ENCODE peak calls at places on chromosomes 11 and 22, in nine cellular contexts. One of them, this sample, is unnamed.

GRCh38 chr22:29307658-29308147 is 1.3 kb downstream of the GAS2L1 start:
- DNase-seq in CD8-positive, alpha-beta memory T cell: no peak
- DNase-seq in stomach: no peak
- DNase-seq in IMR-90: no peak
- DNase-seq in mesenchymal stem cell: no peak
- DNase-seq in CD4-positive, alpha-beta memory T cell: no peak
- DNase-seq in spleen: no peak
- DNase-seq in HCT116: no peak
- DNase-seq in tibial nerve: no peak
- DNase-seq in this sample: no peak

GRCh38 chr11:110087820-110088534 is 5.2 kb upstream of the ZC3H12C start:
- DNase-seq in CD8-positive, alpha-beta memory T cell: no peak
- DNase-seq in tibial nerve: no peak
- DNase-seq in mesenchymal stem cell: peak; percentile 76
- DNase-seq in IMR-90: peak; percentile 79
- DNase-seq in HCT116: no peak
- DNase-seq in spleen: no peak
- DNase-seq in CD4-positive, alpha-beta memory T cell: no peak
- DNase-seq in stomach: no peak
- DNase-seq in this sample: no peak

GRCh38 chr11:2512431-2513407 is 67.9 kb downstream of the KCNQ1 start:
- DNase-seq in HCT116: no peak
- DNase-seq in stomach: peak; percentile 23
- DNase-seq in mesenchymal stem cell: no peak
- DNase-seq in IMR-90: no peak
- DNase-seq in spleen: peak; percentile 69
- DNase-seq in CD4-positive, alpha-beta memory T cell: no peak
- DNase-seq in tibial nerve: no peak
- DNase-seq in CD8-positive, alpha-beta memory T cell: no peak
- DNase-seq in this sample: no peak

GRCh38 chr11:121929581-121929980 is 186.4 kb downstream of the BLID start:
- DNase-seq in HCT116: no peak
- DNase-seq in tibial nerve: peak; percentile 38
- DNase-seq in IMR-90: peak; percentile 38
- DNase-seq in stomach: no peak
- DNase-seq in CD4-positive, alpha-beta memory T cell: no peak
- DNase-seq in mesenchymal stem cell: peak; percentile 26
- DNase-seq in spleen: no peak
- DNase-seq in CD8-positive, alpha-beta memory T cell: no peak
- DNase-seq in this sample: no peak

GRCh38 chr22:24315367-24315781 is 44.7 kb downstream of the SPECC1L start:
- DNase-seq in mesenchymal stem cell: peak; percentile 60
- DNase-seq in HCT116: no peak
- DNase-seq in CD8-positive, alpha-beta memory T cell: no peak
- DNase-seq in spleen: no peak
- DNase-seq in IMR-90: peak; percentile 89
- DNase-seq in CD4-positive, alpha-beta memory T cell: no peak
- DNase-seq in stomach: no peak
- DNase-seq in tibial nerve: no peak
- DNase-seq in this sample: no peak

GRCh38 chr22:25656724-25657123 is 85.3 kb upstream of the MYO18B start:
- DNase-seq in spleen: no peak
- DNase-seq in IMR-90: no peak
- DNase-seq in tibial nerve: no peak
- DNase-seq in stomach: no peak
- DNase-seq in CD8-positive, alpha-beta memory T cell: no peak
- DNase-seq in HCT116: no peak
- DNase-seq in CD4-positive, alpha-beta memory T cell: no peak
- DNase-seq in mesenchymal stem cell: no peak
- DNase-seq in this sample: no peak

GRCh38 chr22:48627203-48627602 is 1200.5 kb downstream of the BRD1 start:
- DNase-seq in mesenchymal stem cell: no peak
- DNase-seq in stomach: no peak
- DNase-seq in tibial nerve: no peak
- DNase-seq in CD8-positive, alpha-beta memory T cell: no peak
- DNase-seq in IMR-90: no peak
- DNase-seq in CD4-positive, alpha-beta memory T cell: no peak
- DNase-seq in HCT116: no peak
- DNase-seq in spleen: no peak
- DNase-seq in this sample: no peak

GRCh38 chr11:62880231-62880802 is 379 bp upstream of the SLC3A2 start:
- DNase-seq in CD4-positive, alpha-beta memory T cell: no peak
- DNase-seq in HCT116: no peak
- DNase-seq in spleen: peak; percentile 87
- DNase-seq in stomach: no peak
- DNase-seq in mesenchymal stem cell: peak; percentile 68
- DNase-seq in tibial nerve: no peak
- DNase-seq in CD8-positive, alpha-beta memory T cell: peak; percentile 14
- DNase-seq in IMR-90: peak; percentile 88
- DNase-seq in this sample: no peak

GRCh38 chr22:20953668-20954500 is 13.2 kb upstream of the AIFM3 start:
- DNase-seq in IMR-90: peak; percentile 47
- DNase-seq in mesenchymal stem cell: peak; percentile 32
- DNase-seq in CD4-positive, alpha-beta memory T cell: no peak
- DNase-seq in CD8-positive, alpha-beta memory T cell: no peak
- DNase-seq in spleen: no peak
- DNase-seq in tibial nerve: peak; percentile 27
- DNase-seq in stomach: no peak
- DNase-seq in HCT116: no peak
- DNase-seq in this sample: no peak

GRCh38 chr11:9280655-9281301 is 15.6 kb upstream of the DENND5A start:
- DNase-seq in mesenchymal stem cell: peak; percentile 79
- DNase-seq in tibial nerve: no peak
- DNase-seq in stomach: peak; percentile 57
- DNase-seq in HCT116: no peak
- DNase-seq in CD4-positive, alpha-beta memory T cell: peak; percentile 73
- DNase-seq in IMR-90: peak; percentile 81
- DNase-seq in CD8-positive, alpha-beta memory T cell: peak; percentile 75
- DNase-seq in spleen: no peak
- DNase-seq in this sample: no peak

GRCh38 chr22:17744430-17744829 is 29.8 kb downstream of the BID start:
- DNase-seq in mesenchymal stem cell: no peak
- DNase-seq in IMR-90: no peak
- DNase-seq in tibial nerve: no peak
- DNase-seq in spleen: peak; percentile 49
- DNase-seq in CD4-positive, alpha-beta memory T cell: no peak
- DNase-seq in HCT116: no peak
- DNase-seq in stomach: peak; percentile 47
- DNase-seq in CD8-positive, alpha-beta memory T cell: no peak
- DNase-seq in this sample: no peak

GRCh38 chr11:16157327-16157726 is 199.0 kb downstream of the SOX6 start:
- DNase-seq in stomach: no peak
- DNase-seq in CD8-positive, alpha-beta memory T cell: no peak
- DNase-seq in CD4-positive, alpha-beta memory T cell: no peak
- DNase-seq in tibial nerve: no peak
- DNase-seq in spleen: no peak
- DNase-seq in HCT116: no peak
- DNase-seq in mesenchymal stem cell: no peak
- DNase-seq in IMR-90: no peak
- DNase-seq in this sample: no peak

GRCh38 chr22:19909350-19910179 is 32.0 kb upstream of the COMT start:
- DNase-seq in CD4-positive, alpha-beta memory T cell: peak; percentile 73
- DNase-seq in tibial nerve: peak; percentile 98
- DNase-seq in HCT116: peak; percentile 51
- DNase-seq in mesenchymal stem cell: peak; percentile 76
- DNase-seq in spleen: peak; percentile 93
- DNase-seq in IMR-90: peak; percentile 73
- DNase-seq in stomach: peak; percentile 89
- DNase-seq in CD8-positive, alpha-beta memory T cell: peak; percentile 78
- DNase-seq in this sample: peak; percentile 69

GRCh38 chr11:122108192-122108799 is 7.7 kb downstream of the BLID start:
- DNase-seq in HCT116: peak; percentile 57
- DNase-seq in stomach: no peak
- DNase-seq in spleen: no peak
- DNase-seq in tibial nerve: peak; percentile 52
- DNase-seq in mesenchymal stem cell: peak; percentile 59
- DNase-seq in IMR-90: peak; percentile 70
- DNase-seq in CD8-positive, alpha-beta memory T cell: no peak
- DNase-seq in CD4-positive, alpha-beta memory T cell: no peak
- DNase-seq in this sample: no peak

GRCh38 chr22:49301398-49302149 is 526.1 kb downstream of the BRD1 start:
- DNase-seq in tibial nerve: no peak
- DNase-seq in CD4-positive, alpha-beta memory T cell: no peak
- DNase-seq in mesenchymal stem cell: no peak
- DNase-seq in spleen: peak; percentile 67
- DNase-seq in CD8-positive, alpha-beta memory T cell: no peak
- DNase-seq in stomach: peak; percentile 20
- DNase-seq in HCT116: no peak
- DNase-seq in IMR-90: no peak
- DNase-seq in this sample: no peak

GRCh38 chr11:67344264-67344663 is 9.1 kb downstream of the POLD4 start:
- DNase-seq in IMR-90: no peak
- DNase-seq in stomach: no peak
- DNase-seq in spleen: no peak
- DNase-seq in tibial nerve: no peak
- DNase-seq in CD8-positive, alpha-beta memory T cell: peak; percentile 32
- DNase-seq in CD4-positive, alpha-beta memory T cell: no peak
- DNase-seq in HCT116: no peak
- DNase-seq in mesenchymal stem cell: no peak
- DNase-seq in this sample: no peak

GRCh38 chr11:67345949-67346819 is 7.2 kb downstream of the POLD4 start:
- DNase-seq in tibial nerve: no peak
- DNase-seq in mesenchymal stem cell: peak; percentile 61
- DNase-seq in HCT116: peak; percentile 54
- DNase-seq in CD8-positive, alpha-beta memory T cell: peak; percentile 43
- DNase-seq in IMR-90: peak; percentile 58
- DNase-seq in stomach: peak; percentile 68
- DNase-seq in spleen: no peak
- DNase-seq in CD4-positive, alpha-beta memory T cell: peak; percentile 41
- DNase-seq in this sample: no peak

GRCh38 chr11:67349036-67349435 is 4.3 kb downstream of the POLD4 start:
- DNase-seq in HCT116: no peak
- DNase-seq in mesenchymal stem cell: no peak
- DNase-seq in CD8-positive, alpha-beta memory T cell: no peak
- DNase-seq in IMR-90: no peak
- DNase-seq in CD4-positive, alpha-beta memory T cell: no peak
- DNase-seq in tibial nerve: no peak
- DNase-seq in stomach: no peak
- DNase-seq in spleen: no peak
- DNase-seq in this sample: no peak

GRCh38 chr11:67347964-67348749 is 5.2 kb downstream of the POLD4 start:
- DNase-seq in stomach: no peak
- DNase-seq in mesenchymal stem cell: no peak
- DNase-seq in spleen: no peak
- DNase-seq in IMR-90: peak; percentile 73
- DNase-seq in tibial nerve: no peak
- DNase-seq in CD8-positive, alpha-beta memory T cell: no peak
- DNase-seq in HCT116: no peak
- DNase-seq in CD4-positive, alpha-beta memory T cell: no peak
- DNase-seq in this sample: no peak

GRCh38 chr11:67345247-67345948 is 7.9 kb downstream of the POLD4 start:
- DNase-seq in mesenchymal stem cell: no peak
- DNase-seq in CD4-positive, alpha-beta memory T cell: no peak
- DNase-seq in stomach: no peak
- DNase-seq in tibial nerve: no peak
- DNase-seq in IMR-90: no peak
- DNase-seq in HCT116: no peak
- DNase-seq in spleen: no peak
- DNase-seq in CD8-positive, alpha-beta memory T cell: peak; percentile 23
- DNase-seq in this sample: no peak
- H3K9me3 ChIP-seq in mesenchymal stem cell: no peaks in the 10 kb centered on the region
- H3K9me3 ChIP-seq in CD4-positive, alpha-beta memory T cell: no peaks in the 10 kb centered on the region
- H3K9me3 ChIP-seq in stomach: no peaks in the 10 kb centered on the region
- H3K9me3 ChIP-seq in tibial nerve: peaks cover 5% of the 10 kb centered on the region
- H3K9me3 ChIP-seq in IMR-90: peaks cover 2% of the 10 kb centered on the region
- H3K9me3 ChIP-seq in HCT116: no peaks in the 10 kb centered on the region
- H3K9me3 ChIP-seq in spleen: no peaks in the 10 kb centered on the region
- H3K9me3 ChIP-seq in CD8-positive, alpha-beta memory T cell: no peaks in the 10 kb centered on the region
- H3K9me3 ChIP-seq in this sample: no peaks in the 10 kb centered on the region

DNA sequence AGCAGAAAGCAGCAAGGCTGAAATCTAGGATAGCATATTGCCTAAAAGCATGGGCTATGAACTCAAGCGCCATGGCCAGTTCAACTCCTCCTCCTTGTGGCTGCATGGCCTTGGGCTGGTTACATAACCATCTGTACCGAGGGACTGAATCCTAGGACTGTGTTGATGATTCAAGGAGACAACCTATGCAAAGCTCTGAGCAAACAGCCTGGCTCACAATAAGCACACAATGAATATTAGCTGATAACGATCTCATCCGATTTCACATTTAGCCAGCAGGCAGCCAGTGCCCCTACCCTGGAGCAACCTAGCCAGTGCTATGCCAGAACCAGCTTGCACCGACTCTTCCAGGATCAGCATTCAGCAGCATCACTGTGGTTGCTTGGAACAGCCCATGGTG is 698.4 kb downstream of the TBC1D22A start:
- DNase-seq in CD4-positive, alpha-beta memory T cell: no peak
- DNase-seq in tibial nerve: no peak
- DNase-seq in stomach: no peak
- DNase-seq in HCT116: no peak
- DNase-seq in CD8-positive, alpha-beta memory T cell: no peak
- DNase-seq in spleen: no peak
- DNase-seq in IMR-90: no peak
- DNase-seq in mesenchymal stem cell: no peak
- DNase-seq in this sample: no peak
- H3K9me3 ChIP-seq in CD4-positive, alpha-beta memory T cell: no peaks in the 10 kb centered on the region
- H3K9me3 ChIP-seq in tibial nerve: peaks cover 7% of the 10 kb centered on the region
- H3K9me3 ChIP-seq in stomach: no peaks in the 10 kb centered on the region
- H3K9me3 ChIP-seq in HCT116: no peaks in the 10 kb centered on the region
- H3K9me3 ChIP-seq in CD8-positive, alpha-beta memory T cell: no peaks in the 10 kb centered on the region
- H3K9me3 ChIP-seq in spleen: peaks cover 8% of the 10 kb centered on the region
- H3K9me3 ChIP-seq in IMR-90: peaks cover 52% of the 10 kb centered on the region
- H3K9me3 ChIP-seq in mesenchymal stem cell: peaks cover 18% of the 10 kb centered on the region
- H3K9me3 ChIP-seq in this sample: no peaks in the 10 kb centered on the region

GRCh38 chr11:104853276-104853675 is 45.0 kb downstream of the CASP12 start:
- DNase-seq in CD4-positive, alpha-beta memory T cell: no peak
- DNase-seq in HCT116: no peak
- DNase-seq in IMR-90: no peak
- DNase-seq in tibial nerve: no peak
- DNase-seq in stomach: no peak
- DNase-seq in CD8-positive, alpha-beta memory T cell: no peak
- DNase-seq in mesenchymal stem cell: no peak
- DNase-seq in spleen: no peak
- DNase-seq in this sample: no peak

GRCh38 chr11:104852811-104853210 is 45.4 kb downstream of the CASP12 start:
- DNase-seq in CD8-positive, alpha-beta memory T cell: no peak
- DNase-seq in stomach: no peak
- DNase-seq in mesenchymal stem cell: no peak
- DNase-seq in CD4-positive, alpha-beta memory T cell: no peak
- DNase-seq in spleen: no peak
- DNase-seq in HCT116: no peak
- DNase-seq in tibial nerve: no peak
- DNase-seq in IMR-90: peak; percentile 14
- DNase-seq in this sample: no peak

GRCh38 chr11:104858882-104859735 is 39.2 kb downstream of the CASP12 start:
- DNase-seq in CD8-positive, alpha-beta memory T cell: peak; percentile 13
- DNase-seq in HCT116: no peak
- DNase-seq in IMR-90: no peak
- DNase-seq in mesenchymal stem cell: peak; percentile 7
- DNase-seq in stomach: no peak
- DNase-seq in CD4-positive, alpha-beta memory T cell: peak; percentile 29
- DNase-seq in spleen: peak; percentile 73
- DNase-seq in tibial nerve: no peak
- DNase-seq in this sample: no peak

GRCh38 chr11:104856607-104857006 is 41.7 kb downstream of the CASP12 start:
- DNase-seq in mesenchymal stem cell: no peak
- DNase-seq in CD8-positive, alpha-beta memory T cell: no peak
- DNase-seq in stomach: no peak
- DNase-seq in tibial nerve: no peak
- DNase-seq in IMR-90: no peak
- DNase-seq in spleen: no peak
- DNase-seq in CD4-positive, alpha-beta memory T cell: no peak
- DNase-seq in HCT116: no peak
- DNase-seq in this sample: no peak
- H3K9me3 ChIP-seq in mesenchymal stem cell: no peaks in the 10 kb centered on the region
- H3K9me3 ChIP-seq in CD8-positive, alpha-beta memory T cell: no peaks in the 10 kb centered on the region
- H3K9me3 ChIP-seq in stomach: no peaks in the 10 kb centered on the region
- H3K9me3 ChIP-seq in tibial nerve: no peaks in the 10 kb centered on the region
- H3K9me3 ChIP-seq in IMR-90: no peaks in the 10 kb centered on the region
- H3K9me3 ChIP-seq in spleen: no peaks in the 10 kb centered on the region
- H3K9me3 ChIP-seq in CD4-positive, alpha-beta memory T cell: no peaks in the 10 kb centered on the region
- H3K9me3 ChIP-seq in HCT116: no peaks in the 10 kb centered on the region
- H3K9me3 ChIP-seq in this sample: no peaks in the 10 kb centered on the region

GRCh38 chr22:47309476-47309875 is 547.0 kb downstream of the TBC1D22A start:
- DNase-seq in mesenchymal stem cell: no peak
- DNase-seq in CD8-positive, alpha-beta memory T cell: no peak
- DNase-seq in CD4-positive, alpha-beta memory T cell: no peak
- DNase-seq in HCT116: no peak
- DNase-seq in tibial nerve: no peak
- DNase-seq in IMR-90: no peak
- DNase-seq in stomach: no peak
- DNase-seq in spleen: no peak
- DNase-seq in this sample: no peak
- H3K9me3 ChIP-seq in mesenchymal stem cell: peaks cover 4% of the 10 kb centered on the region
- H3K9me3 ChIP-seq in CD8-positive, alpha-beta memory T cell: no peaks in the 10 kb centered on the region
- H3K9me3 ChIP-seq in CD4-positive, alpha-beta memory T cell: no peaks in the 10 kb centered on the region
- H3K9me3 ChIP-seq in HCT116: no peaks in the 10 kb centered on the region
- H3K9me3 ChIP-seq in tibial nerve: peaks cover 11% of the 10 kb centered on the region
- H3K9me3 ChIP-seq in IMR-90: no peaks in the 10 kb centered on the region
- H3K9me3 ChIP-seq in stomach: peaks cover 12% of the 10 kb centered on the region
- H3K9me3 ChIP-seq in spleen: peaks cover 10% of the 10 kb centered on the region
- H3K9me3 ChIP-seq in this sample: no peaks in the 10 kb centered on the region

This sample was measured in T-helper 17 cell.